ENCODE peak calls at places on chromosomes 13 and 19, in eight cellular contexts. L is Panc1, Z is ovary, B is psoas muscle, Y is astrocyte, R is body of pancreas, A is testis, W is tibial nerve. X is an unnamed sample.

GRCh38 chr19:3178377-3178972 is at the start of gene S1PR4:
- DNase-seq in L (no peak), Z (no peak), B (peak; percentile 56), Y (no peak), R (no peak), A (no peak), W (no peak), X (no peak)

GRCh38 chr19:52689804-52690394 is 44.9 kb downstream of the ZNF611 start:
- DNase-seq in L (no peak), Z (peak; percentile 46), B (peak; percentile 64), Y (no peak), R (peak; percentile 40), A (peak; percentile 35), W (peak; percentile 29), X (no peak)

GRCh38 chr13:107650081-107650701 is 565.1 kb downstream of the LIG4 start:
- DNase-seq in L (peak; percentile 20), Z (no peak), B (peak; percentile 55), Y (peak; percentile 25), R (peak; percentile 62), A (peak; percentile 78), W (peak; percentile 33), X (peak; percentile 10)

GRCh38 chr19:10832659-10833296 is 3.2 kb downstream of the TMED1 start:
- DNase-seq in L (no peak), Z (no peak), B (no peak), Y (no peak), R (no peak), A (no peak), W (no peak), X (no peak)

GRCh38 chr19:3604227-3604986 is 2.3 kb downstream of the TBXA2R start:
- DNase-seq in L (no peak), Z (no peak), B (no peak), Y (no peak), R (no peak), A (no peak), W (no peak), X (no peak)

GRCh38 chr13:29937836-29938235 is 87.4 kb upstream of the UBL3 start:
- DNase-seq in L (no peak), Z (no peak), B (no peak), Y (no peak), R (no peak), A (no peak), W (no peak), X (no peak)

GRCh38 chr19:41263042-41263849 is 926 bp upstream of the HNRNPUL1 start:
- DNase-seq in L (peak; percentile 13), Z (peak; percentile 67), B (peak; percentile 86), Y (peak; percentile 81), R (peak; percentile 69), A (peak; percentile 79), W (peak; percentile 68), X (peak; percentile 77)

GRCh38 chr13:102693781-102694180 is 1.1 kb downstream of the METTL21C start:
- DNase-seq in L (no peak), Z (no peak), B (no peak), Y (peak; percentile 33), R (no peak), A (no peak), W (no peak), X (peak; percentile 12)

GRCh38 chr19:12641456-12641855 is 25.1 kb downstream of the MAN2B1 start:
- DNase-seq in L (no peak), Z (no peak), B (no peak), Y (no peak), R (no peak), A (no peak), W (no peak), X (no peak)

GRCh38 chr13:28173793-28174192 is 35.4 kb downstream of the PAN3 start:
- DNase-seq in L (no peak), Z (no peak), B (no peak), Y (no peak), R (no peak), A (no peak), W (no peak), X (peak; percentile 95)

GRCh38 chr19:54541712-54542111 is 31.9 kb upstream of the LILRA2 start:
- DNase-seq in L (no peak), Z (no peak), B (no peak), Y (no peak), R (no peak), A (no peak), W (no peak), X (no peak)

GRCh38 chr13:79346300-79346914 is 59.6 kb downstream of the RBM26 start:
- DNase-seq in L (no peak), Z (no peak), B (no peak), Y (peak; percentile 30), R (no peak), A (no peak), W (no peak), X (no peak)

GRCh38 chr19:3398114-3398899 is 31.9 kb downstream of the NFIC start:
- DNase-seq in L (no peak), Z (peak; percentile 87), B (peak; percentile 85), Y (no peak), R (peak; percentile 90), A (peak; percentile 88), W (peak; percentile 71), X (peak; percentile 44)

GRCh38 chr19:9362905-9363304 is at the start of gene ZNF177:
- DNase-seq in L (no peak), Z (no peak), B (no peak), Y (peak; percentile 31), R (no peak), A (peak; percentile 75), W (no peak), X (no peak)

GRCh38 chr13:25180795-25181537 is 8.9 kb upstream of the AMER2 start:
- DNase-seq in L (no peak), Z (no peak), B (no peak), Y (no peak), R (no peak), A (no peak), W (no peak), X (no peak)

GRCh38 chr19:46015080-46015960 is 7.5 kb downstream of the PGLYRP1 start:
- DNase-seq in L (no peak), Z (no peak), B (peak; percentile 72), Y (no peak), R (peak; percentile 92), A (peak; percentile 75), W (no peak), X (peak; percentile 58)

GRCh38 chr19:39563408-39563807 is 23.4 kb upstream of the EID2 start:
- DNase-seq in L (peak; percentile 81), Z (no peak), B (no peak), Y (peak; percentile 55), R (no peak), A (no peak), W (no peak), X (peak; percentile 74)

GRCh38 chr13:110574161-110574560 is 12.6 kb upstream of the RAB20 start:
- DNase-seq in L (no peak), Z (no peak), B (no peak), Y (no peak), R (no peak), A (peak; percentile 57), W (no peak), X (no peak)

GRCh38 chr19:37492213-37492612 is 14.5 kb upstream of the ZNF793 start:
- DNase-seq in L (no peak), Z (no peak), B (no peak), Y (no peak), R (no peak), A (no peak), W (no peak), X (no peak)

GRCh38 chr19:6393982-6394412 is 1.0 kb upstream of the GTF2F1 start:
- DNase-seq in L (no peak), Z (no peak), B (no peak), Y (no peak), R (no peak), A (no peak), W (no peak), X (no peak)

GRCh38 chr13:98976338-98976737 is 1.5 kb downstream of the DOCK9 start:
- DNase-seq in L (no peak), Z (no peak), B (no peak), Y (peak; percentile 51), R (no peak), A (no peak), W (no peak), X (no peak)

GRCh38 chr19:19206938-19207337 is 3.7 kb upstream of the NR2C2AP start:
- DNase-seq in L (no peak), Z (no peak), B (no peak), Y (no peak), R (no peak), A (no peak), W (no peak), X (no peak)
- H3K4me3 ChIP-seq in L (no peak overlapping the region), Z (no peak overlapping the region), B (no peak overlapping the region), Y (no peak overlapping the region), R (no peak overlapping the region), A (no peak overlapping the region), W (no peak overlapping the region), X (no peak overlapping the region)

DNA sequence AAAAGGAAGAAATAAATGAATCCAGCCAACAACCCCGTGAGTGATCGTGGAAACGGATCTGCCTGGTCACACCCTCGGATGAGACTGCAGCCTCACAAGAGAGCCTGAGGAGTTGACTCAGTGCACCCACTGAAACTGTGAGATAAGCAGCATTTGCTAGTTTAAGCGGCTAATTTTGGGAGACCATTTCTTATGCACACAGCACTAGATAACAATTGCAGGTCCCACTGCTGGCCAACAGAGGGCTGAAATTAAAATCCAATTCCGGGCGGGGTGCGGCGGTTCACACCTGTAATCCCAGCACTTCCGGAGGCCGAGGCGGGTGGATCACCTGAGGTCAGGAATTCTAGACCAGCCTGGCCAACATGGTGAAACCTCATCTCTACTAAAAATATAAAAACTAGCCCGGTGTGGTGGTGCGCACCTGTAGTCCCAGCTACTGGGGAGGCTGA is 3.6 kb downstream of the UQCR11 start:
- DNase-seq in L (no peak), Z (no peak), B (no peak), Y (no peak), R (no peak), A (no peak), W (no peak), X (no peak)
- TF ChIP-seq CTCF in L (no peak), Z (no peak), B (no peak), Y (no peak), R (no peak), A (peak; percentile 11), W (no peak), X (peak; percentile 7)

GRCh38 chr19:57026476-57026875 is 93.3 kb upstream of the USP29 start:
- DNase-seq in L (no peak), Z (no peak), B (no peak), Y (no peak), R (no peak), A (no peak), W (no peak), X (no peak)
- H3K36me3 ChIP-seq in L (no peaks in the 10 kb centered on the region), Z (no peaks in the 10 kb centered on the region), B (no peaks in the 10 kb centered on the region), Y (no peaks in the 10 kb centered on the region), R (no peaks in the 10 kb centered on the region), A (no peaks in the 10 kb centered on the region), W (no peaks in the 10 kb centered on the region), X (no peaks in the 10 kb centered on the region)

DNA sequence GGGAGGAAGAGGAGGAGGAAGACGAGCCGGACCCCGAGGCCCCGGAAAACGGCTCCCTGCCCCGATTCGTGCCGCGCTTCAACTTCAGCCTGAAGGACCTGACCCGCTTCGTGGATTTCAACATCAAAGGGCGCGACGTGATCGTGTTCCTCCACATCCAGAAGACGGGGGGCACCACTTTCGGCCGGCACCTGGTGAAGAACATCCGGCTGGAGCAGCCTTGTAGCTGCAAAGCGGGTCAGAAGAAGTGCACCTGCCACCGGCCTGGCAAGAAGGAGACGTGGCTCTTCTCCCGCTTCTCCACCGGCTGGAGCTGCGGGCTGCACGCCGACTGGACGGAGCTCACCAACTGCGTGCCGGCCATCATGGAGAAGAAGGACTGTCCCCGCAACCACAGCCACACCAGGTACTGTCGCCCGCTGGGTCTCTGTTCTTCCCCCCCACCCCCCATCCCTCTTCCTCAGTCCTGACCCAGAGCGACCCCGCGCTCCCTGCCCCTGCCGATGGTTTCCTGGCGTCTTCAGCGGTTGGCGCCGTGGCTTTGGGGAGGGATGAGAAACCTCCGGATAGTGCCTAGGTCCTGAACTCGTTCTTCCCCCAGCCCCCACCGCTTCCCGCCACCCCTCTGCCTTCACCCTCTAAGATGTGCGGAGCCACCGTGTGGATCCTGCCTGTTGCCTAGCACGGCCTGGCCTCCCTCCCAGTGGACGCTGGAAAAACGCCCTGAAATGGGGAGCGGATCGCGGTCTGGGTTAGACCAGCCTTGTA is 1.4 kb downstream of the HS6ST3 start:
- DNase-seq in L (no peak), Z (no peak), B (no peak), Y (no peak), R (peak; percentile 63), A (peak; percentile 23), W (no peak), X (no peak)
- H3K4me3 ChIP-seq in L (peak overlapping the region; percentile 42), Z (peak overlapping the region; percentile 39), B (peak overlapping the region; percentile 61), Y (peak overlapping the region; percentile 15), R (peak overlapping the region; percentile 27), A (peak overlapping the region; percentile 43), W (no peak overlapping the region), X (no peak overlapping the region)

X was measured in bronchial epithelial cell.